ENCODE peak calls at places on chromosome X, in seven cellular contexts. V is HepG2, N is tibial artery, T is IMR-90, B is neuronal stem cell, X is AG04450, F is cardiac muscle cell. Q is an unnamed sample.

GRCh38 chrX:137143864-137144263 is 110.1 kb upstream of the GPR101 start:
- DNase-seq in V (no peak), N (no peak), T (no peak), B (no peak), X (no peak), F (no peak), Q (no peak)

GRCh38 chrX:38768079-38768478 is 33.2 kb upstream of the MID1IP1 start:
- DNase-seq in V (no peak), N (no peak), T (peak; percentile 33), B (no peak), X (peak; percentile 6), F (no peak), Q (no peak)

GRCh38 chrX:135914404-135914803 is 20.9 kb downstream of the SAGE1 start:
- DNase-seq in V (no peak), N (no peak), T (no peak), B (no peak), X (no peak), F (no peak), Q (no peak)

GRCh38 chrX:120568047-120568446 is 7.3 kb upstream of the CUL4B start:
- DNase-seq in V (no peak), N (no peak), T (no peak), B (no peak), X (no peak), F (no peak), Q (no peak)

GRCh38 chrX:79096339-79096638 is 48.2 kb upstream of the GPR174 start:
- DNase-seq in V (no peak), N (no peak), T (no peak), B (no peak), X (no peak), F (no peak), Q (no peak)

GRCh38 chrX:34778961-34779360 is 121.9 kb upstream of the TMEM47 start:
- DNase-seq in V (no peak), N (no peak), T (peak; percentile 86), B (no peak), X (peak; percentile 15), F (no peak), Q (no peak)

GRCh38 chrX:112820364-112821308 is 20.0 kb downstream of the AMOT start:
- DNase-seq in V (no peak), N (no peak), T (no peak), B (no peak), X (no peak), F (no peak), Q (no peak)

GRCh38 chrX:150268839-150269238 is 94.3 kb upstream of the MAMLD1 start:
- DNase-seq in V (no peak), N (no peak), T (no peak), B (no peak), X (no peak), F (no peak), Q (no peak)

GRCh38 chrX:51461053-51462050 is 35.0 kb downstream of the NUDT11 start:
- DNase-seq in V (peak; percentile 6), N (no peak), T (peak; percentile 42), B (peak; percentile 15), X (peak; percentile 2), F (peak; percentile 46), Q (no peak)

GRCh38 chrX:107924136-107924746 is 57.9 kb downstream of the TEX13B start:
- DNase-seq in V (no peak), N (no peak), T (no peak), B (no peak), X (no peak), F (no peak), Q (no peak)

GRCh38 chrX:21798677-21799219 is 40.7 kb upstream of the MBTPS2 start:
- DNase-seq in V (peak; percentile 66), N (no peak), T (peak; percentile 28), B (no peak), X (peak; percentile 1), F (no peak), Q (no peak)

GRCh38 chrX:110394653-110395052 is 36.0 kb downstream of the RTL9 start:
- DNase-seq in V (no peak), N (no peak), T (peak; percentile 86), B (no peak), X (no peak), F (no peak), Q (no peak)

GRCh38 chrX:24395775-24396174 is 35.3 kb downstream of the SUPT20HL1 start:
- DNase-seq in V (peak; percentile 43), N (no peak), T (peak; percentile 82), B (peak; percentile 45), X (peak; percentile 47), F (peak; percentile 91), Q (peak; percentile 2)

GRCh38 chrX:101409043-101409442 is 1.0 kb downstream of the HNRNPH2 start:
- DNase-seq in V (no peak), N (no peak), T (no peak), B (no peak), X (no peak), F (no peak), Q (no peak)

GRCh38 chrX:51608071-51608470 is 10.6 kb downstream of the CENPVL3 start:
- DNase-seq in V (no peak), N (no peak), T (peak; percentile 1), B (no peak), X (no peak), F (no peak), Q (no peak)

GRCh38 chrX:10326578-10326977 is 169.8 kb downstream of the CLCN4 start:
- DNase-seq in V (peak; percentile 25), N (no peak), T (peak; percentile 43), B (no peak), X (no peak), F (no peak), Q (no peak)

GRCh38 chrX:65635824-65636223 is 31.6 kb upstream of the MSN start:
- DNase-seq in V (no peak), N (no peak), T (no peak), B (no peak), X (no peak), F (no peak), Q (no peak)

GRCh38 chrX:20742106-20742505 is 475.4 kb upstream of the RPS6KA3 start:
- DNase-seq in V (no peak), N (no peak), T (no peak), B (no peak), X (no peak), F (no peak), Q (no peak)

GRCh38 chrX:15293471-15293870 is 22.0 kb downstream of the ASB11 start:
- DNase-seq in V (no peak), N (no peak), T (no peak), B (no peak), X (no peak), F (no peak), Q (no peak)

GRCh38 chrX:150038977-150039599 is 100.8 kb upstream of the EOLA2 start:
- DNase-seq in V (no peak), N (no peak), T (peak; percentile 45), B (no peak), X (no peak), F (no peak), Q (no peak)

GRCh38 chrX:40964633-40965586 is 120.3 kb upstream of the USP9X start:
- DNase-seq in V (no peak), N (no peak), T (no peak), B (no peak), X (no peak), F (no peak), Q (no peak)

GRCh38 chrX:63932006-63932405 is 147.0 kb upstream of the ARHGEF9 start:
- DNase-seq in V (no peak), N (no peak), T (no peak), B (no peak), X (no peak), F (no peak), Q (no peak)

GRCh38 chrX:104347860-104348259 is 93.1 kb upstream of the ESX1 start:
- DNase-seq in V (no peak), N (no peak), T (no peak), B (no peak), X (no peak), F (no peak), Q (no peak)

DNA sequence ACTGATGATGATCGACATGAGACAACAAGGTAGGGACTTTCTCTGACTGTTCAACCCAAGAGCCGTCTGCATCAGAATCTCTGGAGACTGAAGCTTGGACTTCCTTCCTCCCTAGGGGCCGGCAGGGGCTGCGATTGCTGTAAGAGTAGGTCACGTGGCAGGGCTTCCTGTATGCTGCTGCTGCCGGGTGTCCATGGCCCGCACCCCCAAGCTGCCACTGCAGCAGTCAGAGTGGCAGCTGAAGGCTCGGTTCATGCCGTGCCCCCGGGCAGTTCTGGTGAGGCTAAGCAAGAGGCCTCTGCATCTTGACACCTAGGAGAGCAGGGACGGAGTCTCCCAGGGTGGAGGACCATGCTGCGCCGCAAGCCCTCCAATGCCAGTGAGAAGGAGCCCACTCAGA is at the start of gene SASH3:
- DNase-seq in V (no peak), N (peak; percentile 66), T (no peak), B (no peak), X (no peak), F (no peak), Q (peak; percentile 58)
- H3K27ac ChIP-seq in V (no peak within 1 kb of the TSS), N (no peak within 1 kb of the TSS), T (no peak within 1 kb of the TSS), B (no peak within 1 kb of the TSS), X (no peak within 1 kb of the TSS), F (no peak within 1 kb of the TSS), Q (peak within 1 kb of the TSS; percentile 80)

DNA sequence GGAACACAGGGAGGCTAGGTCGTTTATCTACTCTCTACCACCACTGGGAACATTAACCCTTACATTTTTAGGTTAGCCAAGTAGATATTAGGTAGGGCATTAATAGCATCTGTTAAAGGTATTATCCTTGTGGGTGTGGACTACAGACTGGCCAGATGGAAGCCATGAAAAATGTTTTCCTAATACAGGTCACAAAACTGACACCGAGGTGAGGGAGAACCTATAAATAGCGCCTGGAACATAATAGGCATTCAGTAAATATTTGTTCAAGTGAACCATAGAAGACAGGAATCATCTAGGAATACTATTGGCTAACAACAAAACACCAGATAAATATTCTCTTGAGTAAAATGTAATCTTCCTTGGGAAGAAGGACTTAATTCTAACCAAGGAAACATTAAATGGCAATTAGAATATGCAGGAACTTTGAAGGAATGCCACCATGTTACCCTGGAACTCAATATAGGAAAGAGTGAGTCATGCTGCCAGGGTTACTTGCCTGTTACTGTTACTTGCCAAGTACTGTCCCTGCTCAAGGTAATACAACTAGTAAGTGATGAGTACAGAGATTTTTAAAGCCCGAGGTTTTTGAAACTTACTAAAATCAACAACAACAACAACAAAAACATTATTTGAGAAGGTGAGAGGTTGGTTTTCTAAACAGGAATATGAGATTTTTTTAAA is 79.0 kb downstream of the SOX3 start:
- DNase-seq in V (no peak), N (no peak), T (no peak), B (no peak), X (no peak), F (no peak), Q (no peak)
- H3K4me3 ChIP-seq in V (no peak overlapping the region), N (no peak overlapping the region), T (no peak overlapping the region), B (no peak overlapping the region), X (no peak overlapping the region), F (no peak overlapping the region), Q (no peak overlapping the region)

GRCh38 chrX:7314425-7314824 is 166.5 kb upstream of the PUDP start:
- DNase-seq in V (no peak), N (no peak), T (no peak), B (no peak), X (no peak), F (no peak), Q (no peak)
- H3K27ac ChIP-seq in V (no peak overlapping the region), N (no peak overlapping the region), T (no peak overlapping the region), B (no peak overlapping the region), X (no peak overlapping the region), F (no peak overlapping the region), Q (no peak overlapping the region)

GRCh38 chrX:25531096-25531495 is 515.3 kb upstream of the ARX start:
- DNase-seq in V (no peak), N (no peak), T (peak; percentile 41), B (no peak), X (no peak), F (no peak), Q (no peak)

GRCh38 chrX:25536307-25536970 is 520.7 kb upstream of the ARX start:
- DNase-seq in V (peak; percentile 47), N (no peak), T (no peak), B (no peak), X (no peak), F (no peak), Q (no peak)

GRCh38 chrX:25534096-25534495 is 518.3 kb upstream of the ARX start:
- DNase-seq in V (no peak), N (no peak), T (peak; percentile 33), B (no peak), X (no peak), F (no peak), Q (no peak)
- H3K4me3 ChIP-seq in V (no peak overlapping the region), N (no peak overlapping the region), T (no peak overlapping the region), B (no peak overlapping the region), X (no peak overlapping the region), F (no peak overlapping the region), Q (no peak overlapping the region)